ENCODE peak calls at places on chromosomes 16 and 17, in seven cellular contexts. U is NT2/D1, W is aorta, N is mammary epithelial cell, E is Caco-2, K is heart left ventricle, M is GM23248. Z is an unnamed sample. For H3K36me3, H3K9me3 and H3K4me1, the result is how much of the 10 kb centered on the place peaks cover.

GRCh38 chr17:46770818-46771600 is 47.5 kb downstream of the WNT3 start:
- DNase-seq in M (peak), N (no peak), K (peak), W (no peak), U (no peak), E (peak), Z (peak)

GRCh38 chr17:81054881-81055370 is 20.0 kb downstream of the BAIAP2 start:
- DNase-seq in E (no peak), K (no peak), U (no peak), W (no peak), M (no peak), N (no peak), Z (no peak)

GRCh38 chr17:40351185-40352043 is 13.1 kb downstream of the GJD3 start:
- DNase-seq in N (no peak), K (peak), M (no peak), W (peak), E (no peak), U (no peak), Z (no peak)

GRCh38 chr16:29644338-29644857 is 18.6 kb upstream of the SPN start:
- DNase-seq in E (no peak), U (no peak), K (no peak), M (no peak), N (no peak), W (peak), Z (no peak)

GRCh38 chr16:22091721-22092120 is 620 bp upstream of the VWA3A start:
- DNase-seq in K (no peak), U (no peak), N (no peak), W (no peak), M (no peak), E (no peak), Z (no peak)

GRCh38 chr17:48162946-48163506 is 55.5 kb downstream of the SNX11 start:
- DNase-seq in K (no peak), W (no peak), M (no peak), E (peak), N (peak), U (no peak), Z (peak)

GRCh38 chr16:22397931-22398330 is 23.5 kb upstream of the CDR2 start:
- DNase-seq in N (no peak), K (no peak), M (no peak), E (no peak), U (no peak), W (no peak), Z (no peak)

GRCh38 chr17:62905233-62905632 is 60.8 kb upstream of the TANC2 start:
- DNase-seq in K (no peak), W (no peak), N (no peak), M (no peak), E (no peak), U (no peak), Z (no peak)

GRCh38 chr17:65918921-65919546 is 272.9 kb downstream of the CEP112 start:
- DNase-seq in E (peak), W (no peak), M (peak), U (peak), K (no peak), N (no peak), Z (no peak)

GRCh38 chr17:200604-200985 is 19.1 kb upstream of the DOC2B start:
- DNase-seq in W (no peak), U (no peak), E (no peak), M (no peak), K (no peak), N (no peak), Z (no peak)

GRCh38 chr16:51638338-51639135 is 487.5 kb upstream of the SALL1 start:
- DNase-seq in M (peak), W (no peak), U (no peak), E (no peak), K (no peak), N (peak), Z (no peak)

GRCh38 chr17:60305141-60305540 is 86.8 kb downstream of the USP32 start:
- DNase-seq in E (no peak), N (peak), M (no peak), W (no peak), K (no peak), U (no peak), Z (no peak)

GRCh38 chr17:32161506-32162365 is 19.4 kb downstream of the RHOT1 start:
- DNase-seq in K (no peak), N (peak), M (peak), U (no peak), W (no peak), E (no peak), Z (peak)

GRCh38 chr16:50303041-50303604 is 36.8 kb downstream of the ADCY7 start:
- DNase-seq in U (no peak), M (no peak), W (peak), N (no peak), K (no peak), E (no peak), Z (peak)

GRCh38 chr17:3911271-3912053 is 4.8 kb downstream of the P2RX1 start:
- DNase-seq in N (no peak), W (peak), E (no peak), M (no peak), K (no peak), U (no peak), Z (no peak)

DNA sequence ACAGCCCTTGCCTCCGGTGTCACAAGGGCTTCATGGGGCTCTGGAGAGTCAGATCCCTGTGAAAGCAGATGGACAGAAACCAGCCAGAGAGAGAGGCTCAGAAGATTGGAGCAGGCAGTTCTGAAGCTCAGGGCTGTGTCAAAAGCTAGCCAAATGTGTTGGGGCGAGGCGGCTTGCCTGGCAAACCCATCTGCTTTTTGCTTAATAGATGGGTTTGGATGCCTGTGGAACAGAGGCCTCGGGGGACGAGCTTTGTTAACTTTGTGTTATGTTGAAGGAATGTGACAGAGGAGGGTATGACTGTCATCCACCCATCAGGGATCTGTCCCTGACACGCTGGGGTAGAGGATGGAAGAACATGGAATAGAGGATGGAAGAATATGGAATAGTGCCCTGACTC is 21.0 kb upstream of the SLC12A3 start:
- DNase-seq in N (no peak), K (no peak), M (no peak), E (no peak), U (no peak), W (no peak), Z (no peak)
- H3K36me3 ChIP-seq in N (under half), K (under half), M (under half), E (under half), U (half or more), W (under half), Z (under half)

DNA sequence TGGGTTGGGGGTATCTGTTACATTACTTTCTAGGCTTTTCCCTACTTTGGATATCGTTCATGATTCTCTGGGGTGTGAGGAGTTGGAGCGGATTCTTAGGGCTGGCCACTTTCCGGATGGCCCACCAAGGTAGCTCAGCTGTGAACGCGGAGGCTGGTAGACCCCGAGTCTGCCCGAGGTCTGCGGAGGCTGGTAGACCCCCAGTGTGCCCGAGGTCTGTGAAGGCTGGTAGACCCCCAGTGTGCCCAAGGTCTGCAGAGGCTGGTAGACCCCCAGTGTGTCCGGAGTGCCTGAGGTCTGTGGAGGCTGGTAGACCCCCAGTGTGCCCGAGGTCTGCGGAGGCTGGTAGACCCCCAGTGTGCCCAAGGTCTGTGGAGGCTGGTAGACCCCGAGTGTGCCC is 99.2 kb upstream of the ZNF469 start:
- DNase-seq in U (no peak), K (no peak), E (no peak), N (no peak), M (no peak), W (no peak), Z (no peak)
- H3K9me3 ChIP-seq in U (half or more), K (under half), E (under half), N (under half), M (under half), W (under half), Z (under half)

GRCh38 chr16:31186176-31186575 is 6.2 kb downstream of the FUS start:
- DNase-seq in E (no peak), U (no peak), W (no peak), M (no peak), N (no peak), K (no peak), Z (no peak)
- H3K4me1 ChIP-seq in E (under half), U (under half), W (under half), M (under half), N (under half), K (under half), Z (under half)

DNA sequence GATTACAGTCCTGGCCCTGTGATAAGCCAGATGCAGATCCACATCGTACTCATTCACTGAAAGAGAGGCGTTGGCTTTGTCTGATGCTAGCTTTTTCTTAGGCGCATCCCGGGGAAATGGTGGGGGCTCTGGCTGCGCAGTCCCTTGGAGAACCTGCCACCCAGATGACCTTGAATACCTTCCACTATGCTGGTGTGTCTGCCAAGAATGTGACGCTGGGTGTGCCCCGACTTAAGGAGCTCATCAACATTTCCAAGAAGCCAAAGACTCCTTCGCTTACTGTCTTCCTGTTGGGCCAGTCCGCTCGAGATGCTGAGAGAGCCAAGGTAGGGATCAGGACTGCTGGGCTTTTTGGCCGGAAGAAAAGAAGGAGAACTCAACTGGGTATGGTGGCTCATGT is 24.0 kb downstream of the POLR2A start:
- DNase-seq in M (no peak), N (no peak), K (no peak), W (no peak), U (no peak), E (no peak), Z (no peak)
- H3K36me3 ChIP-seq in M (half or more), N (under half), K (half or more), W (under half), U (half or more), E (under half), Z (half or more)

Z was measured in SJSA1.